ENCODE peak calls at places on chromosomes 3 and 15, in seven cellular contexts. K, D, X, F, E, V and Q are unnamed samples.

GRCh38 chr3:61894988-61895935 is 333.9 kb downstream of the PTPRG start:
- DNase-seq in X (peak), K (no peak), V (no peak), D (peak), E (peak), F (peak), Q (peak)

GRCh38 chr3:136750209-136750921 is 1.8 kb downstream of the STAG1 start:
- DNase-seq in K (no peak), F (no peak), X (peak), V (no peak), D (peak), E (peak), Q (no peak)

GRCh38 chr3:69212411-69213160 is 90.2 kb upstream of the LMOD3 start:
- DNase-seq in K (no peak), X (peak), F (peak), D (no peak), E (peak), V (no peak), Q (no peak)

GRCh38 chr3:152709659-152710058 is 125.3 kb upstream of the P2RY1 start:
- DNase-seq in X (no peak), E (no peak), V (no peak), F (peak), K (no peak), D (no peak), Q (no peak)

GRCh38 chr15:89414571-89414970 is 79.9 kb upstream of the POLG start:
- DNase-seq in K (no peak), X (no peak), E (no peak), F (no peak), V (no peak), D (no peak), Q (no peak)

GRCh38 chr3:165797551-165797950 is 39.7 kb downstream of the BCHE start:
- DNase-seq in V (no peak), X (no peak), K (no peak), E (peak), D (no peak), F (no peak), Q (no peak)

GRCh38 chr3:158659454-158660237 is 12.8 kb downstream of the LXN start:
- DNase-seq in F (peak), X (peak), E (peak), K (no peak), V (peak), D (peak), Q (peak)

GRCh38 chr3:98969295-98969694 is 67.8 kb upstream of the DCBLD2 start:
- DNase-seq in E (no peak), F (no peak), V (no peak), K (no peak), X (no peak), D (no peak), Q (no peak)

GRCh38 chr15:38312190-38312589 is 59.6 kb downstream of the SPRED1 start:
- DNase-seq in V (no peak), F (no peak), E (no peak), X (no peak), K (no peak), D (no peak), Q (no peak)

GRCh38 chr15:94225616-94226015 is 5.7 kb upstream of the MCTP2 start:
- DNase-seq in K (no peak), X (peak), E (peak), D (no peak), V (no peak), F (no peak), Q (no peak)

GRCh38 chr15:78811124-78811824 is at the start of gene ADAMTS7:
- DNase-seq in E (peak), K (no peak), F (peak), D (peak), X (peak), V (peak), Q (peak)

GRCh38 chr15:31954364-31954763 is 76.0 kb upstream of the CHRNA7 start:
- DNase-seq in X (no peak), D (no peak), K (no peak), E (no peak), V (no peak), F (no peak), Q (no peak)

GRCh38 chr15:87349181-87349580 is 907.4 kb downstream of the NTRK3 start:
- DNase-seq in F (no peak), K (no peak), V (no peak), E (peak), D (no peak), X (peak), Q (no peak)

GRCh38 chr3:72985576-72985975 is 11.0 kb upstream of the PPP4R2 start:
- DNase-seq in D (no peak), K (no peak), F (no peak), X (no peak), V (no peak), E (no peak), Q (no peak)

GRCh38 chr15:69559440-69560215 is 107.0 kb downstream of the RPLP1 start:
- DNase-seq in V (no peak), D (no peak), X (peak), F (no peak), K (no peak), E (peak), Q (no peak)

GRCh38 chr15:72235298-72235697 is 4.3 kb upstream of the PKM start:
- DNase-seq in V (no peak), F (no peak), E (no peak), K (no peak), X (no peak), D (no peak), Q (no peak)

GRCh38 chr3:123327956-123328850 is 120.7 kb downstream of the ADCY5 start:
- DNase-seq in V (no peak), D (no peak), E (no peak), K (no peak), F (no peak), X (no peak), Q (no peak)

GRCh38 chr3:141311496-141312358 is 56.6 kb upstream of the ZBTB38 start:
- DNase-seq in V (peak), F (peak), E (peak), X (peak), K (peak), D (peak), Q (peak)

GRCh38 chr3:78895528-78895927 is 872.3 kb downstream of the ROBO1 start:
- DNase-seq in X (peak), V (no peak), K (no peak), D (no peak), F (no peak), E (peak), Q (no peak)

GRCh38 chr3:148971819-148972218 is 19.5 kb upstream of the GYG1 start:
- DNase-seq in E (peak), V (no peak), D (no peak), F (no peak), X (peak), K (no peak), Q (no peak)

GRCh38 chr3:71217640-71218222 is 365.8 kb downstream of the FOXP1 start:
- DNase-seq in F (no peak), D (no peak), V (no peak), K (no peak), E (no peak), X (no peak), Q (no peak)

GRCh38 chr15:73964736-73965093 is 27.4 kb downstream of the STOML1 start:
- DNase-seq in D (peak), V (peak), E (peak), X (peak), F (peak), K (peak), Q (peak)

GRCh38 chr3:72238341-72238740 is 453.4 kb upstream of the PROK2 start:
- DNase-seq in K (no peak), D (no peak), E (no peak), V (no peak), F (no peak), X (no peak), Q (no peak)

GRCh38 chr3:34016925-34017592 is 218.6 kb downstream of the PDCD6IP start:
- DNase-seq in K (no peak), X (peak), E (no peak), D (no peak), F (no peak), V (no peak), Q (no peak)

GRCh38 chr3:45246236-45246635 is 20.1 kb upstream of the TMEM158 start:
- DNase-seq in V (no peak), F (no peak), D (no peak), K (no peak), X (no peak), E (no peak), Q (no peak)

GRCh38 chr3:156291269-156292123 is 171.1 kb downstream of the KCNAB1 start:
- DNase-seq in E (peak), F (peak), D (no peak), X (peak), K (no peak), V (no peak), Q (no peak)

GRCh38 chr3:193857996-193858395 is 265.0 kb downstream of the OPA1 start:
- DNase-seq in F (peak), K (no peak), D (no peak), X (peak), V (no peak), E (peak), Q (no peak)

GRCh38 chr15:97995881-97996603 is 35.5 kb downstream of the ARRDC4 start:
- DNase-seq in E (peak), X (peak), D (no peak), K (no peak), F (peak), V (no peak), Q (no peak)

GRCh38 chr15:50051811-50052419 is 67.1 kb downstream of the ATP8B4 start:
- DNase-seq in E (peak), D (no peak), V (no peak), K (no peak), X (peak), F (peak), Q (peak)

GRCh38 chr3:127613406-127613805 is 15.2 kb downstream of the MCM2 start:
- DNase-seq in K (no peak), V (no peak), X (peak), D (no peak), F (no peak), E (no peak), Q (no peak)

GRCh38 chr3:143885803-143886427 is 37.6 kb upstream of the SLC9A9 start:
- DNase-seq in V (no peak), E (peak), X (peak), D (no peak), K (no peak), F (peak), Q (peak)

GRCh38 chr3:65526656-65527055 is 512.1 kb downstream of the MAGI1 start:
- DNase-seq in K (no peak), X (no peak), D (no peak), F (no peak), V (no peak), E (no peak), Q (no peak)

GRCh38 chr15:27690290-27690689 is 408.8 kb downstream of the OCA2 start:
- DNase-seq in D (no peak), V (no peak), E (no peak), F (no peak), X (no peak), K (no peak), Q (no peak)

GRCh38 chr3:25460751-25461150 is 32.7 kb downstream of the RARB start:
- DNase-seq in E (peak), K (no peak), D (peak), V (no peak), X (no peak), F (no peak), Q (no peak)

GRCh38 chr3:115554496-115554826 is 68.8 kb upstream of the GAP43 start:
- DNase-seq in E (no peak), F (no peak), K (no peak), V (no peak), D (no peak), X (no peak), Q (no peak)

GRCh38 chr3:125608419-125608818 is 13.1 kb upstream of the OSBPL11 start:
- DNase-seq in E (no peak), V (no peak), K (no peak), X (no peak), D (no peak), F (no peak), Q (no peak)

GRCh38 chr3:99620976-99621375 is 17.4 kb upstream of the COL8A1 start:
- DNase-seq in F (no peak), X (peak), K (no peak), E (peak), D (no peak), V (no peak), Q (no peak)

GRCh38 chr3:153287017-153287416 is 125.0 kb downstream of the RAP2B start:
- DNase-seq in D (no peak), K (no peak), F (no peak), X (no peak), E (no peak), V (no peak), Q (no peak)

GRCh38 chr3:48364840-48365239 is 7.2 kb upstream of the FBXW12 start:
- DNase-seq in F (no peak), X (no peak), D (no peak), E (no peak), K (no peak), V (no peak), Q (no peak)

GRCh38 chr3:52240059-52240885 is 1.3 kb upstream of the TWF2 start:
- DNase-seq in X (peak), V (no peak), D (peak), F (peak), K (no peak), E (peak), Q (no peak)